ENCODE peak calls at places on chromosomes 2 and 18, in six cellular contexts. L is HepG2, Z is GM06990, S is AG10803, P is dorsolateral prefrontal cortex, H is cardiac muscle cell. C is an unnamed sample.

GRCh38 chr18:21914739-21915319 is 174.2 kb downstream of the MIB1 start:
- DNase-seq in Z (no peak), H (peak; percentile 85), L (peak; percentile 53), P (no peak), S (peak; percentile 35), C (peak; percentile 50)

GRCh38 chr18:58788971-58789797 is 75.5 kb upstream of the ZNF532 start:
- DNase-seq in L (peak; percentile 15), H (peak; percentile 81), P (peak; percentile 47), S (peak; percentile 43), Z (no peak), C (peak; percentile 28)

GRCh38 chr2:240306185-240306584 is 129.3 kb upstream of the GPC1 start:
- DNase-seq in Z (no peak), H (no peak), L (no peak), S (no peak), P (no peak), C (no peak)

GRCh38 chr18:79584491-79585394 is 94.9 kb upstream of the CTDP1 start:
- DNase-seq in Z (no peak), S (no peak), L (no peak), H (no peak), P (peak; percentile 23), C (no peak)

GRCh38 chr2:195343942-195344530 is 313.0 kb upstream of the SLC39A10 start:
- DNase-seq in Z (no peak), S (peak; percentile 48), H (no peak), P (no peak), L (no peak), C (peak; percentile 47)

GRCh38 chr18:45962461-45962860 is 4.7 kb downstream of the EPG5 start:
- DNase-seq in H (peak; percentile 73), L (peak; percentile 45), P (no peak), S (peak; percentile 72), Z (no peak), C (peak; percentile 57)

GRCh38 chr2:157386747-157387146 is 57.1 kb downstream of the CYTIP start:
- DNase-seq in H (no peak), S (no peak), P (no peak), L (no peak), Z (no peak), C (no peak)

GRCh38 chr18:79664525-79665125 is 15.0 kb upstream of the CTDP1 start:
- DNase-seq in L (no peak), H (peak; percentile 41), S (peak; percentile 62), Z (no peak), P (no peak), C (peak; percentile 56)

GRCh38 chr2:159130302-159130701 is 156.2 kb downstream of the WDSUB1 start:
- DNase-seq in Z (no peak), S (no peak), H (no peak), L (no peak), P (no peak), C (no peak)

GRCh38 chr18:5237083-5237722 is 40.1 kb upstream of the AKAIN1 start:
- DNase-seq in P (peak; percentile 39), L (peak; percentile 30), S (peak; percentile 13), Z (no peak), H (peak; percentile 14), C (no peak)

GRCh38 chr2:17257194-17257909 is 260.9 kb downstream of the RAD51AP2 start:
- DNase-seq in L (no peak), H (no peak), S (no peak), P (no peak), Z (no peak), C (peak; percentile 14)

GRCh38 chr2:240153418-240153817 is 13.0 kb upstream of the OTOS start:
- DNase-seq in Z (no peak), H (no peak), L (no peak), S (no peak), P (no peak), C (no peak)

DNA sequence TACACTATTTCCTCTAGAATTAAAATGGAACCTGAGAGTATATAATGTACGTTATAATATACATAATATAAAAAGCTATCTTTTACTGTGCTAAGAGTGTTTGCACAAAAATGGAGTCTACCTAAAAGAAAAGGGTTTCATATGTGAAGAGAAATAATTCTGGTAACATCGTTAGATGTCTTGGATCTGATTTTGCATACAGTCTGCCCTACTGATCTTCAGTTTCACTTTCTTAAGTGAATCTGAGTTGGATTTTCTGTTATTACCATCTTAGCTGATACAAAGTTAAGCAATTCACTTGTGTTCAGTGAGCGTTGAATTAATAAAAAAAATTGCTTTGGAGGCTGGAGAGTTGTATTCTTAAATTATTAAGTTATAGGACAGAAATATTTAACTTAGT is 502.1 kb upstream of the TMEFF2 start:
- DNase-seq in S (no peak), P (no peak), H (no peak), L (no peak), Z (no peak), C (no peak)
- H3K4me3 ChIP-seq in S (no peak overlapping the region), P (no peak overlapping the region), H (no peak overlapping the region), L (no peak overlapping the region), Z (no peak overlapping the region), C (no peak overlapping the region)

GRCh38 chr2:7014201-7014640 is 97.0 kb downstream of the RNF144A start:
- DNase-seq in H (peak; percentile 51), Z (no peak), S (peak; percentile 61), P (peak; percentile 66), L (peak; percentile 21), C (no peak)
- TF ChIP-seq CTCF in H (peak; percentile 66), Z (peak; percentile 63), S (peak; percentile 52), P (peak; percentile 22), L (peak; percentile 55), C (peak; percentile 25)

GRCh38 chr2:66580343-66580954 is 145.5 kb downstream of the MEIS1 start:
- DNase-seq in Z (no peak), P (no peak), H (no peak), L (no peak), S (no peak), C (no peak)

GRCh38 chr2:66581461-66582363 is 146.8 kb downstream of the MEIS1 start:
- DNase-seq in Z (no peak), L (no peak), H (peak; percentile 22), P (no peak), S (peak; percentile 21), C (peak; percentile 65)

GRCh38 chr2:66584011-66584410 is 149.1 kb downstream of the MEIS1 start:
- DNase-seq in L (no peak), Z (no peak), P (no peak), S (no peak), H (no peak), C (no peak)

GRCh38 chr2:66582975-66583842 is 148.3 kb downstream of the MEIS1 start:
- DNase-seq in L (no peak), S (peak; percentile 16), Z (no peak), H (no peak), P (no peak), C (no peak)

GRCh38 chr2:66582364-66582974 is 147.5 kb downstream of the MEIS1 start:
- DNase-seq in L (no peak), H (no peak), Z (no peak), S (no peak), P (no peak), C (no peak)
- H3K4me3 ChIP-seq in L (no peak overlapping the region), H (peak overlapping the region; percentile 41), Z (no peak overlapping the region), S (peak overlapping the region; percentile 53), P (no peak overlapping the region), C (peak overlapping the region; percentile 58)

DNA sequence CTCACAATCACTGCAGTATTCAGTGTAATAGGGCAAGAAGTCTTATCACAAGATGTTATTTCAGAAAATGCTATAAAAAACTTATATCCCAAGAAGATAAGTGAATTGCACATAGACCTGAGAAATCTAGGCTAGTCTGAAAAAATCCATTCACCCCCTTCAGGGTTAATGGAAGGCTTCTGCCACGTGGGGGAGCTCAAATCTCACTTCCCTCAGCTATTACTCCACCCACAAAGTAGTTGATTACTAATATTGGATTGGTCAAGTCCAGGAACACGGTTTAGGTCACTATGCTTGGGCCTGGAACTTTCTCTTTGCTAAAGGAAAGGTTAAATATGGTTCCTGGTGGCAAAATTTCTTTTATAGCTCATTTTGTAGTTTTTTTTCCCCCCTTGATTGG is 51.2 kb upstream of the ADAM23 start:
- DNase-seq in L (peak; percentile 62), P (no peak), Z (no peak), S (peak; percentile 36), H (peak; percentile 60), C (peak; percentile 61)
- TF ChIP-seq CTCF in L (peak; percentile 75), P (no peak), Z (peak; percentile 80), S (peak; percentile 63), H (peak; percentile 60), C (peak; percentile 32)

DNA sequence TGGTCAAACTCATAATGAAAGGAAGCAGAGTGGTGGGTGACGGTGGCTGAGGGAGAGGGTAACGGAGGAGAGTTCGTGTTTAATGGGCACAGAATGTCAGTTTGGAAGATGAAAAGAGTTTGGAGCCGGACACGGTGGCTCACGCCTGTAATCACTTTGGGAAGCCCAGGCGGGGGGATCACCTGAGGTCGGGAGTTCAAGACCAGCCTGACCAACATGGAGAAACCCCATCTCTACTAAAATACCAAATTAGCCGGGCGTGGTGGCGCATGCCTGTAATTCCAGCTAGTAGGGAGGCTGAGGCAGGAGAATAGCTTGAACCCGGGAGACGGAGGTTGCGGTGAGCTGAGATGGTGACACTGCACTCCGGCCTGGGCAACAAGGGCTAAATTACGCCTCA is 1.3 kb downstream of the MCM6 start:
- DNase-seq in L (no peak), P (no peak), H (no peak), S (no peak), Z (no peak), C (no peak)
- H3K4me3 ChIP-seq in L (no peak overlapping the region), P (no peak overlapping the region), H (peak overlapping the region; percentile 79), S (peak overlapping the region; percentile 78), Z (peak overlapping the region; percentile 76), C (peak overlapping the region; percentile 72)

GRCh38 chr2:216014006-216014405 is 655 bp upstream of the MREG start:
- DNase-seq in L (no peak), P (no peak), S (no peak), H (no peak), Z (no peak), C (no peak)

GRCh38 chr2:216012830-216013079 is 596 bp downstream of the MREG start:
- DNase-seq in P (no peak), S (no peak), Z (no peak), H (no peak), L (no peak), C (no peak)

GRCh38 chr2:216013080-216013909 is at the start of gene MREG:
- DNase-seq in L (peak; percentile 77), Z (peak; percentile 84), H (peak; percentile 82), P (peak; percentile 75), S (peak; percentile 56), C (peak; percentile 62)

GRCh38 chr2:216011320-216011849 is 2.0 kb downstream of the MREG start:
- DNase-seq in Z (no peak), P (no peak), L (no peak), S (no peak), H (no peak), C (no peak)

GRCh38 chr2:216012133-216012829 is 1.1 kb downstream of the MREG start:
- DNase-seq in L (peak; percentile 86), P (no peak), Z (no peak), S (peak; percentile 58), H (no peak), C (peak; percentile 47)
- TF ChIP-seq CTCF in L (peak; percentile 12), P (no peak), Z (no peak), S (peak; percentile 25), H (peak; percentile 6), C (no peak)

C was measured in foreskin fibroblast.